ENCODE peak calls at places on chromosomes 5 and 9, in four cellular contexts. Y is A549, R is H9, U is SK-N-SH. X is an unnamed sample.

GRCh38 chr9:127973169-127974001 is 7.4 kb downstream of the EEIG1 start:
- DNase-seq in R (peak; percentile 31), Y (no peak), U (peak; percentile 76), X (no peak)

GRCh38 chr5:88438006-88438405 is 169.4 kb upstream of the TMEM161B start:
- DNase-seq in U (no peak), Y (peak; percentile 5), R (no peak), X (no peak)

GRCh38 chr9:26413625-26414024 is 479.0 kb downstream of the CAAP1 start:
- DNase-seq in U (no peak), R (no peak), Y (no peak), X (no peak)

GRCh38 chr9:37550781-37551180 is 25.4 kb downstream of the FBXO10 start:
- DNase-seq in Y (no peak), U (no peak), R (no peak), X (no peak)

GRCh38 chr5:17428176-17428800 is 69.7 kb upstream of the TAF11L2 start:
- DNase-seq in U (no peak), R (no peak), Y (no peak), X (no peak)

GRCh38 chr5:57412010-57412409 is 70.6 kb downstream of the ACTBL2 start:
- DNase-seq in Y (no peak), R (no peak), U (peak; percentile 24), X (no peak)

GRCh38 chr9:29945012-29945411 is 2371.7 kb upstream of the C9orf72 start:
- DNase-seq in U (no peak), R (no peak), Y (no peak), X (no peak)

GRCh38 chr5:77984587-77984986 is 208.4 kb upstream of the TBCA start:
- DNase-seq in Y (no peak), U (no peak), R (no peak), X (no peak)

GRCh38 chr5:42870882-42871418 is 59.3 kb upstream of the SELENOP start:
- DNase-seq in Y (no peak), U (no peak), R (no peak), X (no peak)

GRCh38 chr5:57703726-57704125 is 221.1 kb upstream of the ACTBL2 start:
- DNase-seq in R (no peak), Y (no peak), U (no peak), X (no peak)

GRCh38 chr5:25858019-25858418 is 1180.4 kb downstream of the CDH9 start:
- DNase-seq in U (peak; percentile 14), R (peak; percentile 88), Y (no peak), X (no peak)

GRCh38 chr5:171703116-171703515 is 82.5 kb upstream of the SMIM23 start:
- DNase-seq in U (no peak), R (peak; percentile 24), Y (no peak), X (no peak)

GRCh38 chr9:129405089-129405830 is 215.6 kb downstream of the C9orf50 start:
- DNase-seq in Y (no peak), U (no peak), R (no peak), X (peak; percentile 24)

GRCh38 chr5:176151286-176151685 is 86.9 kb upstream of the SIMC1 start:
- DNase-seq in R (no peak), Y (no peak), U (no peak), X (no peak)

GRCh38 chr5:85049020-85049419 is 664.3 kb upstream of the EDIL3 start:
- DNase-seq in Y (no peak), U (no peak), R (peak; percentile 50), X (no peak)

GRCh38 chr5:83866191-83866590 is 145.5 kb upstream of the HAPLN1 start:
- DNase-seq in U (no peak), R (no peak), Y (no peak), X (no peak)

GRCh38 chr9:82540175-82540574 is 522.8 kb downstream of the RASEF start:
- DNase-seq in R (no peak), U (no peak), Y (no peak), X (peak; percentile 75)

GRCh38 chr5:110115485-110115884 is 425.8 kb downstream of the MAN2A1 start:
- DNase-seq in Y (no peak), U (no peak), R (no peak), X (no peak)

GRCh38 chr9:121239071-121239470 is 28.9 kb upstream of the GSN start:
- DNase-seq in U (no peak), Y (no peak), R (no peak), X (no peak)

GRCh38 chr9:98594551-98595160 is 114.1 kb downstream of the GABBR2 start:
- DNase-seq in R (no peak), U (no peak), Y (no peak), X (no peak)

GRCh38 chr5:1137567-1138444 is 25.9 kb upstream of the SLC12A7 start:
- DNase-seq in U (no peak), Y (no peak), R (no peak), X (no peak)

GRCh38 chr5:9468070-9468388 is 77.8 kb downstream of the SEMA5A start:
- DNase-seq in Y (no peak), U (peak; percentile 24), R (no peak), X (no peak)

GRCh38 chr9:112495614-112496013 is 9.0 kb downstream of the KIAA1958 start:
- DNase-seq in U (no peak), Y (no peak), R (no peak), X (no peak)

GRCh38 chr9:4894076-4894475 is 91.0 kb upstream of the JAK2 start:
- DNase-seq in Y (no peak), U (no peak), R (no peak), X (no peak)

GRCh38 chr9:133994359-133995011 is 2.4 kb upstream of the VAV2 start:
- DNase-seq in U (peak; percentile 92), Y (peak; percentile 86), R (peak; percentile 90), X (peak; percentile 83)

GRCh38 chr9:89961616-89962341 is 357.0 kb downstream of the GADD45G start:
- DNase-seq in U (no peak), R (no peak), Y (no peak), X (no peak)

GRCh38 chr5:67215592-67216471 is 19.2 kb upstream of the CD180 start:
- DNase-seq in R (no peak), Y (no peak), U (peak; percentile 56), X (peak; percentile 93)

GRCh38 chr9:110028281-110029075 is 179.5 kb downstream of the C9orf152 start:
- DNase-seq in U (no peak), R (no peak), Y (no peak), X (no peak)

GRCh38 chr9:110029815-110030480 is 178.0 kb downstream of the C9orf152 start:
- DNase-seq in U (no peak), Y (no peak), R (no peak), X (no peak)

GRCh38 chr9:110029422-110029814 is 178.5 kb downstream of the C9orf152 start:
- DNase-seq in Y (peak; percentile 23), U (no peak), R (no peak), X (no peak)

GRCh38 chr9:110031511-110032173 is 176.3 kb downstream of the C9orf152 start:
- DNase-seq in U (no peak), R (no peak), Y (peak; percentile 34), X (no peak)

DNA sequence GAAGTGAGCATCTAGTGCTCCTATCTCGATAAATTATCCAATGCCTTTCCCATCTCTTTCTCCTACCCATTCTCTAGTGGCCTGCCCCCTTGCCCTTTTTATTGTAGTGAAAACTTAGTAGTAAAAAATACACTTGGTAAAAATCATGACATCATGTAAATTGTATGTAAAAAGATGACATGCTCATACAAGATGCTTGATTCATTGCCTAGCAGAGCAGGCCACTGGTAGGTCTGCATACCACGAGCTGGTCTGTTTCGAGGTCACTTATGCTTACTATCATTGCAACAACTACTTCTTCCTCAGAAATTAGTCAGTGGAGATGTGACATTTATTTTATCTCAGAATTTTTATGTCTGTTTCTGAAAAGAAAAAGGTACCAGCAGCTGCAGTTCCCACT is 177.3 kb downstream of the C9orf152 start:
- DNase-seq in R (no peak), Y (no peak), U (no peak), X (no peak)
- H3K4me1 ChIP-seq in R (peaks cover 3% of the 10 kb centered on the region), Y (peaks cover 34% of the 10 kb centered on the region), U (peaks cover 31% of the 10 kb centered on the region), X (peaks cover 19% of the 10 kb centered on the region)

GRCh38 chr9:35079041-35079425 is 709 bp downstream of the FANCG start:
- DNase-seq in Y (no peak), R (no peak), U (peak; percentile 27), X (no peak)

GRCh38 chr9:35078066-35078465 is 1.7 kb downstream of the FANCG start:
- DNase-seq in Y (no peak), U (no peak), R (no peak), X (no peak)

GRCh38 chr9:35076848-35077247 is 2.9 kb downstream of the FANCG start:
- DNase-seq in R (no peak), Y (no peak), U (no peak), X (no peak)

GRCh38 chr9:35075358-35075757 is 2.9 kb upstream of the VCP start:
- DNase-seq in U (no peak), R (no peak), Y (no peak), X (no peak)

DNA sequence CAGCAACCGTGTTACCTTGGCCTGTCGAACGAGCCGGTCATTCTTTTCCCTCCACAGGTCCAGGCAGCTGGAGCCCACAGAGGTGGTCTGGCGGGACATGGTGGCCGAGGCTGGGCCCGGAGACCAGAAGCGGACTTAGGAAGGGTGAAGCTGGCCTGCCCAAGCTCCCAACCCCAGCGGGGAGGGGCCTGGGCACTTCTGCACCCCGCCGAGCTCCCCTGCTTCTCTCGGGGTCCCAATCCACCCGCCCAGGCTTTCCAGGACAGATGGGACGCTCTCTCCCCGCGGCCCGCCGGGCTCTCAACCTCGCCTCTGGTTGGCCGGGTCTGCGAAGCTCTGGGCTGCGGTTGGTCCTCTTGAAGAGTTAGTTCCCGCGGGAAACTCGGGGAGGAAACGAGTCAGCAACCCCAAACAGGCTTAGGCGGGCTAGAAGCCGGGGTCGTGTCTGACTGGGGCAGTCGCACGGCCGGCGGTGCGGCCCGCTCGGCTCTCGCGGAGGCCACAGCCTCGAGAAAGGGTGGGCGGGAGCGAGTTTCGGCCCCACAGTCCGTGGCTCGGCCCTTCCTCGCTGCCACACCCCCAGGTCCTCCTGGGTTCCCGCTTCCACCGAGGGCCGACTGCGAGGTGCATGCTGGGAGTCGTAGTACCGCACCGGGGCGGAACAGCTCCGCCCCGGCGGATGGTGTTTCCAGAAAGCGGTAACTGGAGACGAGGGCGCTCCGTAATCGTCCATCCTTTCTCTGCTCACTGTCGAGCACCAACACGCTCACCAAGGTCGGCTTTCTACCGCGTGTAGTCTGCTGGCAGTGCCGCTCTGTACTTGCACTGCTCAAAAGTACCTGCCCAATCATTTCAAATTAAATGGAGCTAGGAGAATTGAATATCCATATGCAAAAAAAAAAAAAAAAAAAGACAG is at the start of gene FANCG:
- DNase-seq in U (peak; percentile 94), R (peak; percentile 92), Y (peak; percentile 95), X (peak; percentile 95)
- TF ChIP-seq CTCF in U (no peak), R (no peak), Y (no peak), X (no peak)

DNA sequence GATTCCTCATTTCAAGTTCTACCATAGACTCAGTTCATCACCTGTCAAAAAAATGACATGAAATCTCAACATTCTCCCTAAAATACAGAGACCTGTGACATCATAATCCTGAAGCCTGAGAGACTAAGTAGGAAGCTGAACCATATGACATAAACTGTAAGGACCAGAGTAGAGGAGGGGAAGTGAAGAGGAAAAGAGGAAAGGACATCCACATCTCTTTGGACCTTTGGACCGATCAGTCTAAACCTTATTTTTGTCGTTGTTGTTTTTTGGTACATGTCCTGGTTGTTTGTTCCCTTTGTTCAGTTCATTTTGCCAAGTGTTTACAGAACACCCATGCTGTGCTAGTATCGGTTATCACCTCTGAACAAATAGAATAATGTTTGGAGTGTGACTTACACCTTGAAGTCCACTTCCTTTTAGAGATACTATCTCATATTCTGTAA is 41.9 kb downstream of the LURAP1L start:
- DNase-seq in U (no peak), Y (no peak), R (no peak), X (no peak)
- H3K4me1 ChIP-seq in U (peaks cover 28% of the 10 kb centered on the region), Y (peaks cover 72% of the 10 kb centered on the region), R (no peaks in the 10 kb centered on the region), X (peaks cover 32% of the 10 kb centered on the region)

DNA sequence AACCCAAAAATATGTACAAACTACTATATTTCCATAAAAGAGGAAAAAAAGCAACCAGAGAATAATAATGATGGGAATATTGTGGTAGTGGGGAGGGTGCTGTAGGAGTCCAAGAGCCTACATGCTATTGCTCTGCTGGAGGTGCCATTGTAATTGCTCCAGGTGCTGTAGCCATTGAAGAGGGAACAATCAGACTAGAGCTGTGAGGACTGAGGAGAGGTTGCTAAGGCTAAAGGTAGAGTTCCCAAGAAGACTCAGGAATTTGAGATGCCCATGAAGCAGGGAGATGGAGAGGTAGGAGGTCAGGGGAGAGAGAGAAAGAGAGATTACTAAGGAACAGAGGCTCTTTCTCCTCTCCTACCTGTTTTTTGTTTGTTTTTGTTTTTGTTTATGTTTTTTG is 394.0 kb downstream of the DMRTA1 start:
- DNase-seq in Y (no peak), R (no peak), U (no peak), X (no peak)
- TF ChIP-seq CTCF in Y (no peak), R (no peak), U (no peak), X (no peak)

X was measured in lower lobe of right lung.